ENCODE peak calls at places on chromosomes 2 and 18, in five cellular contexts. C is neural progenitor cell, E is AG04450, H is stomach, J is lower lobe of right lung. R is an unnamed sample.
A peak's percentile ranks its signal among the peaks of the same experiment; 100 is the strongest.

GRCh38 chr2:71831208-71831577 is 316.5 kb downstream of the CYP26B1 start:
- DNase-seq in C (no peak), E (peak; percentile 46), H (peak; percentile 21), J (no peak), R (peak; percentile 42)

GRCh38 chr2:48728295-48728694 is 27.2 kb downstream of the LHCGR start:
- DNase-seq in C (no peak), E (no peak), H (no peak), J (no peak), R (no peak)

GRCh38 chr18:39724652-39725051 is 2159.1 kb upstream of the CELF4 start:
- DNase-seq in C (no peak), E (no peak), H (no peak), J (no peak), R (no peak)

GRCh38 chr2:226447338-226447885 is 352.2 kb downstream of the IRS1 start:
- DNase-seq in C (no peak), E (no peak), H (no peak), J (no peak), R (no peak)

GRCh38 chr2:242012956-242013764 is 143.6 kb downstream of the RTP5 start:
- DNase-seq in C (no peak), E (no peak), H (no peak), J (no peak), R (peak; percentile 38)

GRCh38 chr2:199439094-199439493 is 18.6 kb downstream of the SATB2 start:
- DNase-seq in C (peak; percentile 29), E (no peak), H (no peak), J (no peak), R (peak; percentile 48)

GRCh38 chr2:190545756-190546385 is 11.3 kb upstream of the NEMP2 start:
- DNase-seq in C (no peak), E (no peak), H (no peak), J (no peak), R (no peak)

GRCh38 chr2:25188405-25188804 is 20.0 kb upstream of the POMC start:
- DNase-seq in C (no peak), E (no peak), H (no peak), J (no peak), R (no peak)

GRCh38 chr2:130391058-130391871 is 35.4 kb downstream of the PTPN18 start:
- DNase-seq in C (peak; percentile 84), E (no peak), H (peak; percentile 86), J (peak; percentile 93), R (peak; percentile 89)

GRCh38 chr2:13605266-13605665 is 888.5 kb downstream of the TRIB2 start:
- DNase-seq in C (no peak), E (no peak), H (no peak), J (no peak), R (no peak)

GRCh38 chr2:162749456-162749855 is 89.1 kb downstream of the KCNH7 start:
- DNase-seq in C (no peak), E (no peak), H (no peak), J (no peak), R (no peak)

GRCh38 chr2:225233234-225233633 is 166.3 kb upstream of the NYAP2 start:
- DNase-seq in C (no peak), E (no peak), H (no peak), J (no peak), R (no peak)

GRCh38 chr2:44515416-44515815 is 153.7 kb downstream of the CAMKMT start:
- DNase-seq in C (no peak), E (no peak), H (no peak), J (no peak), R (no peak)

GRCh38 chr2:45299361-45299760 is 290.1 kb upstream of the SIX2 start:
- DNase-seq in C (no peak), E (no peak), H (no peak), J (no peak), R (no peak)

GRCh38 chr18:35949903-35950627 is 22.4 kb upstream of the RMP24 start:
- DNase-seq in C (peak; percentile 90), E (peak; percentile 33), H (peak; percentile 55), J (peak; percentile 61), R (peak; percentile 89)

GRCh38 chr2:147688252-147688651 is 156.6 kb upstream of the ACVR2A start:
- DNase-seq in C (no peak), E (no peak), H (no peak), J (no peak), R (no peak)

GRCh38 chr2:199693861-199694260 is 157.1 kb downstream of the FTCDNL1 start:
- DNase-seq in C (no peak), E (no peak), H (no peak), J (no peak), R (no peak)

GRCh38 chr2:219197388-219197787 is 9.2 kb upstream of the ZFAND2B start:
- DNase-seq in C (no peak), E (no peak), H (no peak), J (no peak), R (no peak)

GRCh38 chr18:80233899-80234298 is 13.4 kb downstream of the PARD6G start:
- DNase-seq in C (no peak), E (no peak), H (no peak), J (no peak), R (no peak)

GRCh38 chr2:149650006-149650405 is 62.4 kb upstream of the MMADHC start:
- DNase-seq in C (no peak), E (no peak), H (no peak), J (no peak), R (no peak)

GRCh38 chr2:233470007-233470687 is 96.4 kb downstream of the USP40 start:
- DNase-seq in C (no peak), E (no peak), H (peak; percentile 29), J (no peak), R (peak; percentile 39)

GRCh38 chr2:128359841-128360240 is 41.2 kb upstream of the HS6ST1 start:
- DNase-seq in C (no peak), E (no peak), H (no peak), J (no peak), R (peak; percentile 36)

GRCh38 chr2:64419591-64420165 is 34.3 kb upstream of the LGALSL start:
- DNase-seq in C (no peak), E (no peak), H (no peak), J (no peak), R (no peak)

GRCh38 chr2:195051401-195051800 is 605.6 kb upstream of the SLC39A10 start:
- DNase-seq in C (no peak), E (no peak), H (no peak), J (no peak), R (no peak)

GRCh38 chr2:231219289-231219688 is 20.9 kb downstream of the ARMC9 start:
- DNase-seq in C (no peak), E (no peak), H (no peak), J (no peak), R (no peak)

GRCh38 chr2:27591745-27592144 is 8.9 kb downstream of the ZNF512 start:
- DNase-seq in C (no peak), E (no peak), H (no peak), J (no peak), R (no peak)

GRCh38 chr18:23995180-23995579 is 19.4 kb upstream of the TTC39C start:
- DNase-seq in C (no peak), E (no peak), H (no peak), J (no peak), R (no peak)

GRCh38 chr18:28095041-28095440 is 81.9 kb downstream of the CDH2 start:
- DNase-seq in C (no peak), E (no peak), H (no peak), J (no peak), R (no peak)

GRCh38 chr2:28642796-28643195 is 108.8 kb upstream of the PPP1CB start:
- DNase-seq in C (no peak), E (no peak), H (no peak), J (no peak), R (no peak)

GRCh38 chr18:23400918-23401317 is 52.2 kb upstream of the RIOK3 start:
- DNase-seq in C (no peak), E (no peak), H (no peak), J (no peak), R (no peak)

GRCh38 chr2:217990791-217991465 is 11.9 kb downstream of the TNS1 start:
- DNase-seq in C (no peak), E (no peak), H (no peak), J (no peak), R (no peak)

GRCh38 chr2:29273704-29274611 is 158.7 kb downstream of the CLIP4 start:
- DNase-seq in C (no peak), E (no peak), H (no peak), J (no peak), R (peak; percentile 43)

GRCh38 chr18:37320320-37320719 is 245.3 kb downstream of the CELF4 start:
- DNase-seq in C (no peak), E (no peak), H (no peak), J (no peak), R (no peak)

GRCh38 chr2:85605406-85606115 is 3.1 kb upstream of the TMEM150A start:
- DNase-seq in C (no peak), E (peak; percentile 78), H (no peak), J (no peak), R (peak; percentile 40)

GRCh38 chr2:62208082-62208757 is 12.3 kb downstream of the B3GNT2 start:
- DNase-seq in C (no peak), E (no peak), H (no peak), J (no peak), R (peak; percentile 9)
- H3K9me3 ChIP-seq in C (no peaks in the 10 kb centered on the region), E (peaks cover 5% of the 10 kb centered on the region), H (no peaks in the 10 kb centered on the region), J (peaks cover 3% of the 10 kb centered on the region), R (no peaks in the 10 kb centered on the region)

GRCh38 chr2:179860255-179861026 is 971 bp downstream of the ZNF385B start:
- DNase-seq in C (peak; percentile 30), E (no peak), H (no peak), J (no peak), R (peak; percentile 77)

GRCh38 chr2:179857236-179857635 is 4.2 kb downstream of the ZNF385B start:
- DNase-seq in C (peak; percentile 13), E (no peak), H (no peak), J (no peak), R (no peak)

GRCh38 chr2:179861027-179861776 is at the start of gene ZNF385B:
- DNase-seq in C (peak; percentile 84), E (no peak), H (no peak), J (peak; percentile 48), R (peak; percentile 83)

GRCh38 chr2:179861777-179862117 is 335 bp upstream of the ZNF385B start:
- DNase-seq in C (peak; percentile 61), E (no peak), H (no peak), J (no peak), R (no peak)

GRCh38 chr2:179859523-179859922 is 1.9 kb downstream of the ZNF385B start:
- DNase-seq in C (no peak), E (no peak), H (no peak), J (no peak), R (no peak)
- H3K4me3 ChIP-seq in C (peak overlapping the region; percentile 92), E (no peak overlapping the region), H (no peak overlapping the region), J (peak overlapping the region; percentile 58), R (no peak overlapping the region)

GRCh38 chr2:235077046-235077445 is 125.2 kb downstream of the SH3BP4 start:
- DNase-seq in C (no peak), E (no peak), H (no peak), J (no peak), R (no peak)
- H3K9me3 ChIP-seq in C (no peaks in the 10 kb centered on the region), E (no peaks in the 10 kb centered on the region), H (no peaks in the 10 kb centered on the region), J (no peaks in the 10 kb centered on the region), R (no peaks in the 10 kb centered on the region)

GRCh38 chr2:63049291-63050185 is 1.1 kb upstream of the OTX1 start:
- DNase-seq in C (peak; percentile 86), E (no peak), H (no peak), J (no peak), R (peak; percentile 81)

GRCh38 chr2:63050186-63050915 is at the start of gene OTX1:
- DNase-seq in C (peak; percentile 94), E (no peak), H (peak; percentile 78), J (peak; percentile 69), R (peak; percentile 93)

GRCh38 chr2:63047193-63047533 is 3.5 kb upstream of the OTX1 start:
- DNase-seq in C (no peak), E (no peak), H (no peak), J (no peak), R (no peak)

GRCh38 chr2:63047534-63048281 is 2.9 kb upstream of the OTX1 start:
- DNase-seq in C (peak; percentile 76), E (no peak), H (no peak), J (peak; percentile 53), R (peak; percentile 85)

GRCh38 chr2:63048367-63049171 is 2.1 kb upstream of the OTX1 start:
- DNase-seq in C (peak; percentile 82), E (no peak), H (no peak), J (no peak), R (peak; percentile 82)
- H3K4me3 ChIP-seq in C (peak overlapping the region; percentile 93), E (no peak overlapping the region), H (no peak overlapping the region), J (no peak overlapping the region), R (peak overlapping the region; percentile 77)

R was measured in endodermal cell.